ENCODE peak calls at places on chromosomes 4 and X, in six cellular contexts. K, L, R, U, J and W are unnamed samples.

GRCh38 chr4:10737335-10737734 is 52.8 kb upstream of the CLNK start:
- DNase-seq in J (no peak), K (peak), U (no peak), L (no peak), R (no peak), W (no peak)

GRCh38 chr4:71184195-71184781 is 154.5 kb upstream of the SLC4A4 start:
- DNase-seq in K (peak), U (peak), R (peak), J (peak), L (peak), W (peak)

GRCh38 chrX:119237526-119238035 is 1.5 kb downstream of the PGRMC1 start:
- DNase-seq in J (no peak), U (no peak), K (peak), L (peak), R (no peak), W (no peak)

GRCh38 chrX:98412058-98412457 is 1528.3 kb downstream of the RPA4 start:
- DNase-seq in R (no peak), K (no peak), U (no peak), J (no peak), L (no peak), W (no peak)

GRCh38 chr4:27366424-27366823 is 505.8 kb downstream of the STIM2 start:
- DNase-seq in K (peak), L (peak), U (no peak), R (no peak), J (no peak), W (no peak)

GRCh38 chr4:130023088-130023487 is 927.1 kb downstream of the C4orf33 start:
- DNase-seq in K (no peak), R (no peak), L (no peak), J (no peak), U (no peak), W (no peak)

GRCh38 chrX:47247206-47247998 is 14.6 kb downstream of the USP11 start:
- DNase-seq in R (no peak), L (no peak), K (peak), J (no peak), U (no peak), W (no peak)

GRCh38 chr4:33923469-33923868 is 2320.8 kb downstream of the ARAP2 start:
- DNase-seq in K (no peak), U (no peak), L (no peak), J (no peak), R (no peak), W (no peak)

GRCh38 chr4:7779194-7779768 is 160.4 kb downstream of the AFAP1 start:
- DNase-seq in U (no peak), J (no peak), K (peak), R (no peak), L (peak), W (no peak)

GRCh38 chr4:15003441-15003890 is 1.2 kb downstream of the CPEB2 start:
- DNase-seq in U (peak), J (no peak), R (peak), K (no peak), L (peak), W (peak)

GRCh38 chrX:151975228-151975593 is 735 bp upstream of the GABRE start:
- DNase-seq in K (no peak), U (no peak), J (no peak), L (no peak), R (peak), W (no peak)

GRCh38 chr4:8307126-8307525 is 37.6 kb downstream of the HTRA3 start:
- DNase-seq in K (no peak), L (no peak), R (peak), U (no peak), J (no peak), W (no peak)

GRCh38 chrX:139058831-139059495 is 347.4 kb upstream of the FGF13 start:
- DNase-seq in U (no peak), J (no peak), R (no peak), K (no peak), L (no peak), W (no peak)

GRCh38 chr4:91283726-91284125 is 1020.0 kb upstream of the GRID2 start:
- DNase-seq in L (no peak), R (no peak), U (no peak), J (no peak), K (no peak), W (no peak)

GRCh38 chrX:103413981-103414380 is 37.6 kb downstream of the BEX3 start:
- DNase-seq in K (no peak), J (no peak), U (no peak), R (no peak), L (no peak), W (no peak)

GRCh38 chr4:113383111-113383785 is 333.8 kb downstream of the ANK2 start:
- DNase-seq in J (no peak), K (peak), L (peak), R (no peak), U (no peak), W (no peak)

GRCh38 chrX:72021975-72022374 is 109.7 kb downstream of the RTL5 start:
- DNase-seq in J (peak), U (no peak), L (no peak), R (peak), K (no peak), W (peak)

GRCh38 chr4:1466034-1466960 is 60.1 kb upstream of the NKX1-1 start:
- DNase-seq in R (no peak), L (no peak), U (no peak), K (no peak), J (no peak), W (no peak)

GRCh38 chrX:70592091-70592490 is 147.5 kb downstream of the DLG3 start:
- DNase-seq in K (peak), J (no peak), R (no peak), U (no peak), L (peak), W (no peak)

GRCh38 chrX:136094962-136095361 is 52.4 kb upstream of the FHL1 start:
- DNase-seq in U (no peak), K (no peak), J (no peak), R (no peak), L (no peak), W (no peak)

GRCh38 chr4:115234405-115235093 is 121.1 kb upstream of the NDST4 start:
- DNase-seq in K (no peak), J (peak), L (no peak), R (no peak), U (no peak), W (peak)

GRCh38 chr4:8306511-8307021 is 37.0 kb downstream of the HTRA3 start:
- DNase-seq in J (no peak), K (no peak), U (no peak), L (peak), R (peak), W (no peak)

GRCh38 chrX:3178329-3178728 is 137.1 kb downstream of the ARSF start:
- DNase-seq in K (no peak), R (no peak), L (no peak), U (no peak), J (no peak), W (no peak)
- TF ChIP-seq CTCF in K (no peak), R (no peak), L (no peak), U (no peak), J (no peak), W (no peak)

DNA sequence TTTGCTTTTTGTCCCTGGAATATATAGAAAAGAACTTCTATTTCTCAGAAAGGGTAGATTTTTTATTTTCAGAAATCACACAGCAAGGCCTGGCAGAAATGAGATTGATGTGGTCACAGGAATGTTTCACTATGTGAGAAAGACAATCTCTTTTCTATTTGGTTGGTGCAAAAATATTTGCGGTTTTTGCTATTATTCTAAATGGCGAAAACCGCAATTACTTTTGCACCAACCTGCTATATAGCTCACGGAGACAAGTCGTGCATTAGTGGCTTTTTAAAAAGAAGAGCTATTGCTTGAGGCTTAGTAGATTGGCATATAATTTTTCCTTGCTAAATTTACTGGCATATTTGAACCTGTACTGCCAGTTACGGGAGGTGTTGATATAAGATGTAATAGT is 100.4 kb downstream of the ITM2A start:
- DNase-seq in U (no peak), K (no peak), L (no peak), J (no peak), R (no peak), W (no peak)
- TF ChIP-seq CTCF in U (no peak), K (no peak), L (no peak), J (no peak), R (no peak), W (no peak)

DNA sequence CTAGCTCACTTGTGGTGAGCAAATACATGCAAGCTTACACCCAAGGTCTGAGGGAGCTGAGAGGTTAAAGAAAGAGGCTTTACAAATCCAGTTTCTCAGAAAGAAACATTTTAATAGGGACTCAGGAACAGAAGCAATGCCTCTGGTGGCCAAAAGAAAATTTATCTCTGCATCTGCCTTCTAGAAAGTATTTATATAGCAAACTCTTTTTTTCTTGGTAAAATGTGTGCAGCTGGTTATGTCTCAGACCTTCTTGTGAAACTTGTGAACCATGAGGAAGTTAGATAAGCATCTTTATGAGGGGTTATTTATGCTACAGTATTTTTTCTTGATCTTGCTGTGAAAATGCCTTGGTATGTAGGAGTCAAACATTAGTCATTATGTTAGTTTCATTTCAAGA is 48.5 kb upstream of the CYSLTR1 start:
- DNase-seq in R (no peak), U (no peak), K (no peak), L (no peak), J (no peak), W (no peak)
- TF ChIP-seq CTCF in R (no peak), U (no peak), K (no peak), L (no peak), J (no peak), W (no peak)

GRCh38 chr4:149735796-149736195 is 79.8 kb downstream of the IQCM start:
- DNase-seq in K (peak), U (no peak), J (no peak), R (no peak), L (peak), W (no peak)
- TF ChIP-seq CTCF in K (no peak), U (no peak), J (no peak), R (no peak), L (no peak), W (peak)

GRCh38 chrX:23907106-23907495 is 637 bp downstream of the APOO start:
- DNase-seq in J (no peak), L (no peak), K (no peak), R (no peak), U (no peak), W (no peak)

GRCh38 chrX:23907496-23908218 is at the start of the genes APOO and CXorf58:
- DNase-seq in L (peak), J (peak), K (peak), R (peak), U (peak), W (peak)

GRCh38 chrX:23911436-23911835 is 3.6 kb downstream of the CXorf58 start:
- DNase-seq in K (no peak), R (no peak), L (no peak), J (no peak), U (no peak), W (no peak)

GRCh38 chrX:23904096-23904495 is 3.6 kb downstream of the APOO start:
- DNase-seq in K (no peak), U (no peak), J (no peak), R (no peak), L (peak), W (no peak)

DNA sequence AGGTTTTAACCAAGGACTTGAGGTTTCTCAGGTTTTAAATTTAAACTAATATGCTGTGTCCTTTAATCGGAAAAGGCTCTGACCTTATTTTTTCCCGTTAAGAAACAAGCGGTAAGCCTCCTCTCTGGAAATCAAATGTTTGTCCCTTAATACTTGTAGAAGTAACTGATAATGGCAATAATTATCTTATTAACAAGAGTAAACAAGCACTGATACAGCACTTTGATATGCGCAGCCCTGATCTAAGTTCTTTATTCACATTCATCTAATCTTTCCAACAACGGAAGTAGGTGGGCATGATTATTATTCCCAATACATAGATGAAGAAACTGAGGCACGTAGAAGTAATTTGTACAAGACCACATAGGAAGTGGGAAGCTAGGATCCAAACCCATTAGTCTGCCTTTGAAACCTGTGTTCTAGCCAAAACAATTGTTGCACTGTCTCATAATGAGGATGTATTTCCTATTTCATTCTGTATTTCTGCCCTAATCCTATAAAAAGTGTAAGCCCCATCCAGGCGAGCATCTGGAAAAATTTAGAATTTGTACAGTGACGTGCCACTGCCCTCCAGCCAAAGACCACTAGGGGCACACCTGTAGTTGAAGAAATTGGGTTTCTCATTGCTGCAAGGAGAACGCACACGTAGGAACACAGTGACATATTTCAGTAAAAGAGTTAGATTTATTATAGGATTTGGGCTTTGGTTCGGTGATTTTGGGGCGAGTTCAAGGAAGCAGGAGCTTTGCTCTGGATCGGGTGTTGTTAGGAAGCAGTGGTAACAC is 605 bp downstream of the CXorf58 start:
- DNase-seq in J (peak), R (peak), U (no peak), L (no peak), K (no peak), W (peak)
- TF ChIP-seq CTCF in J (peak), R (no peak), U (peak), L (peak), K (peak), W (peak)

GRCh38 chrX:81378550-81378949 is 176.6 kb downstream of the SH3BGRL start:
- DNase-seq in U (no peak), R (no peak), L (no peak), K (peak), J (no peak), W (no peak)

DNA sequence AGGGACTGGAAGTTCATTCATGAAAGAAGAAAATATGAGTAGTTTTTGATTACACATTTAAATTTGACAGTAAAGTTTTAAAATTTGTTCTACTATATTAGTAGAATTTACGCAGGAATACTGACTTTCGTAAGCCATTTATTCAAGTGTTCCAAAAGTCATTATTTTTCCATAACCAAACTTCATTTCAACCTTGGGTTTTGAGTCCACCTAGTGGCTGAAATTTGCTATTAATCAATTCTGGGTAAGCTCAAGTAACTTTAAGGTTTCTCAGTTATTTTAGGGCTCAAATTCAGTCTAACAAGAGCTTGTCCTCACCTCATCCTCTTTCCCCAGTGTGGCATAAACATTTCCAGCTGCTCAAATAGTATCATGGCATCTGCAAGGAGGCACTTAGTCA is 175.4 kb downstream of the SH3BGRL start:
- DNase-seq in J (peak), U (no peak), L (peak), K (peak), R (no peak), W (peak)
- TF ChIP-seq CTCF in J (peak), U (peak), L (peak), K (peak), R (no peak), W (peak)